ENCODE peak calls at places on chromosomes 7 and 10, in eight cellular contexts. G is NCI-H460, S is RPMI7951, X is GM12865, E is amniotic stem cell, A is GDM1, R is NCI-H774, H is ureter. L is an unnamed sample.

GRCh38 chr10:26781797-26782196 is 79.0 kb downstream of the ABI1 start:
- DNase-seq in G (no peak), S (peak), X (no peak), E (no peak), A (no peak), R (no peak), H (no peak), L (no peak)

GRCh38 chr10:49285232-49285631 is 13.7 kb upstream of the C10orf71 start:
- DNase-seq in G (no peak), S (peak), X (no peak), E (no peak), A (no peak), R (no peak), H (no peak), L (no peak)

GRCh38 chr7:6268909-6269306 is 3.5 kb downstream of the CYTH3 start:
- DNase-seq in G (no peak), S (peak), X (no peak), E (no peak), A (no peak), R (no peak), H (no peak), L (no peak)

GRCh38 chr10:46018453-46019169 is 11.8 kb downstream of the NCOA4 start:
- DNase-seq in G (no peak), S (no peak), X (no peak), E (no peak), A (no peak), R (no peak), H (no peak), L (no peak)

GRCh38 chr10:23343591-23344225 is 889 bp downstream of the C10orf67 start:
- DNase-seq in G (no peak), S (peak), X (no peak), E (no peak), A (no peak), R (peak), H (peak), L (no peak)

GRCh38 chr7:464712-465461 is 54.8 kb downstream of the PDGFA start:
- DNase-seq in G (no peak), S (peak), X (no peak), E (no peak), A (no peak), R (no peak), H (no peak), L (no peak)

GRCh38 chr7:130191791-130192190 is 13.4 kb downstream of the TMEM209 start:
- DNase-seq in G (no peak), S (no peak), X (peak), E (no peak), A (no peak), R (no peak), H (no peak), L (no peak)

GRCh38 chr7:136530831-136531230 is 337.6 kb upstream of the CHRM2 start:
- DNase-seq in G (no peak), S (no peak), X (no peak), E (no peak), A (no peak), R (peak), H (no peak), L (no peak)

GRCh38 chr10:59585046-59585700 is 124.5 kb downstream of the SLC16A9 start:
- DNase-seq in G (no peak), S (peak), X (no peak), E (no peak), A (no peak), R (peak), H (no peak), L (no peak)

GRCh38 chr7:135811513-135811912 is 62.9 kb upstream of the FAM180A start:
- DNase-seq in G (no peak), S (peak), X (no peak), E (no peak), A (no peak), R (no peak), H (no peak), L (no peak)

GRCh38 chr10:58508316-58508715 is 4.4 kb upstream of the BICC1 start:
- DNase-seq in G (no peak), S (no peak), X (no peak), E (no peak), A (no peak), R (no peak), H (no peak), L (no peak)

GRCh38 chr10:86715156-86715795 is 41.1 kb upstream of the BMPR1A start:
- DNase-seq in G (no peak), S (no peak), X (no peak), E (no peak), A (peak), R (no peak), H (no peak), L (no peak)

GRCh38 chr10:117399341-117400196 is 24.3 kb upstream of the PDZD8 start:
- DNase-seq in G (no peak), S (no peak), X (no peak), E (no peak), A (no peak), R (no peak), H (no peak), L (no peak)

GRCh38 chr7:51224811-51225581 is 91.6 kb downstream of the COBL start:
- DNase-seq in G (peak), S (no peak), X (no peak), E (no peak), A (no peak), R (peak), H (no peak), L (no peak)

GRCh38 chr10:97030894-97031293 is 154.9 kb downstream of the SLIT1 start:
- DNase-seq in G (no peak), S (no peak), X (no peak), E (no peak), A (no peak), R (no peak), H (no peak), L (peak)

GRCh38 chr7:135729230-135729629 is 1.2 kb upstream of the SLC13A4 start:
- DNase-seq in G (no peak), S (no peak), X (no peak), E (no peak), A (no peak), R (no peak), H (no peak), L (no peak)

GRCh38 chr7:53131697-53132096 is 96.3 kb downstream of the POM121L12 start:
- DNase-seq in G (no peak), S (no peak), X (no peak), E (no peak), A (no peak), R (no peak), H (no peak), L (no peak)